ENCODE peak calls at places on chromosomes 7 and 10, in five cellular contexts. Q is GM19239; W is GM10248; G is stimulated activated naive CD4-positive, alpha-beta T cell; R is HCEC 1CT. T is an unnamed sample.
A peak's percentile ranks its signal among the peaks of the same experiment; 100 is the strongest.

GRCh38 chr7:137681657-137682562 is 164.9 kb downstream of the DGKI start:
- DNase-seq in Q (no peak), W (no peak), G (no peak), R (peak; percentile 93), T (no peak)

GRCh38 chr7:129170373-129171021 is 17.9 kb upstream of the SMO start:
- DNase-seq in Q (no peak), W (no peak), G (no peak), R (no peak), T (no peak)

GRCh38 chr7:87624628-87625027 is 3.6 kb upstream of the RUNDC3B start:
- DNase-seq in Q (no peak), W (no peak), G (no peak), R (no peak), T (no peak)

GRCh38 chr7:50321678-50322077 is 17.2 kb downstream of the IKZF1 start:
- DNase-seq in Q (no peak), W (no peak), G (peak; percentile 72), R (no peak), T (peak; percentile 81)

GRCh38 chr7:93719546-93719945 is 145.0 kb upstream of the CALCR start:
- DNase-seq in Q (no peak), W (no peak), G (no peak), R (peak; percentile 45), T (no peak)

GRCh38 chr10:119424591-119424975 is 117.9 kb downstream of the RGS10 start:
- DNase-seq in Q (no peak), W (no peak), G (no peak), R (no peak), T (no peak)

GRCh38 chr7:135770139-135770710 is 21.6 kb upstream of the FAM180A start:
- DNase-seq in Q (no peak), W (no peak), G (no peak), R (peak; percentile 60), T (no peak)

GRCh38 chr7:105707381-105707780 is 126.1 kb upstream of the EFCAB10 start:
- DNase-seq in Q (no peak), W (no peak), G (no peak), R (no peak), T (no peak)

GRCh38 chr10:106619353-106619752 is 545.2 kb downstream of the SORCS1 start:
- DNase-seq in Q (no peak), W (no peak), G (no peak), R (no peak), T (no peak)

GRCh38 chr7:78562191-78562590 is 763.6 kb downstream of the PHTF2 start:
- DNase-seq in Q (no peak), W (no peak), G (no peak), R (peak; percentile 23), T (no peak)

GRCh38 chr7:24587853-24588252 is 14.6 kb downstream of the PALS2 start:
- DNase-seq in Q (no peak), W (no peak), G (peak; percentile 50), R (no peak), T (peak; percentile 52)

T was measured in naive thymus-derived CD8-positive, alpha-beta T cell.